ENCODE peak calls at places on chromosomes 11 and 22, in ten cellular contexts. T, Z, B, G, X, D, K, F, N and J are unnamed samples.

GRCh38 chr11:1234771-1235614 is 12.1 kb downstream of the MUC5B start:
- DNase-seq in T (no peak), Z (no peak), B (peak; percentile 49), G (peak; percentile 3), X (no peak), D (no peak), K (peak; percentile 67), F (no peak), N (no peak), J (no peak)

GRCh38 chr11:35427158-35427557 is 7.8 kb upstream of the SLC1A2 start:
- DNase-seq in T (no peak), Z (no peak), B (no peak), G (no peak), X (peak; percentile 66), D (no peak), K (no peak), F (peak; percentile 79), N (no peak), J (no peak)

GRCh38 chr22:36986242-36986821 is 32.9 kb downstream of the TST start:
- DNase-seq in T (no peak), Z (peak; percentile 43), B (peak; percentile 85), G (peak; percentile 25), X (no peak), D (no peak), K (no peak), F (peak; percentile 38), N (no peak), J (peak; percentile 31)

GRCh38 chr11:2780850-2781412 is 81.1 kb upstream of the KCNQ1OT1 start:
- DNase-seq in T (no peak), Z (no peak), B (peak; percentile 31), G (no peak), X (no peak), D (no peak), K (no peak), F (no peak), N (no peak), J (peak; percentile 0)

GRCh38 chr11:112949781-112950575 is 11.2 kb upstream of the NCAM1 start:
- DNase-seq in T (no peak), Z (no peak), B (no peak), G (no peak), X (no peak), D (no peak), K (no peak), F (no peak), N (no peak), J (no peak)

GRCh38 chr11:67495234-67496005 is 9.7 kb downstream of the PITPNM1 start:
- DNase-seq in T (no peak), Z (no peak), B (no peak), G (no peak), X (no peak), D (no peak), K (no peak), F (no peak), N (no peak), J (no peak)

GRCh38 chr11:112396092-112396491 is 135.4 kb upstream of the PLET1 start:
- DNase-seq in T (no peak), Z (no peak), B (no peak), G (no peak), X (no peak), D (no peak), K (no peak), F (no peak), N (no peak), J (no peak)

GRCh38 chr22:29002603-29003002 is 59.0 kb downstream of the C22orf31 start:
- DNase-seq in T (no peak), Z (no peak), B (no peak), G (no peak), X (no peak), D (no peak), K (no peak), F (no peak), N (no peak), J (no peak)

GRCh38 chr11:76680517-76681425 is 10.2 kb upstream of the LRRC32 start:
- DNase-seq in T (no peak), Z (peak; percentile 81), B (peak; percentile 95), G (peak; percentile 87), X (peak; percentile 45), D (peak; percentile 49), K (peak; percentile 85), F (peak; percentile 69), N (peak; percentile 79), J (peak; percentile 88)

GRCh38 chr22:19495562-19496323 is 16.0 kb downstream of the CDC45 start:
- DNase-seq in T (no peak), Z (no peak), B (no peak), G (peak; percentile 18), X (peak; percentile 15), D (no peak), K (no peak), F (peak; percentile 68), N (no peak), J (no peak)

GRCh38 chr11:22466809-22467208 is 128.6 kb downstream of the SLC17A6 start:
- DNase-seq in T (no peak), Z (no peak), B (no peak), G (no peak), X (peak; percentile 88), D (no peak), K (no peak), F (peak; percentile 1), N (no peak), J (no peak)

GRCh38 chr11:64864473-64865285 is 13.7 kb downstream of the EHD1 start:
- DNase-seq in T (no peak), Z (peak; percentile 79), B (no peak), G (no peak), X (peak; percentile 98), D (peak; percentile 36), K (peak; percentile 80), F (peak; percentile 98), N (peak; percentile 75), J (no peak)

GRCh38 chr22:41777749-41778395 is 22.6 kb upstream of the CCDC134 start:
- DNase-seq in T (no peak), Z (no peak), B (no peak), G (no peak), X (no peak), D (no peak), K (no peak), F (no peak), N (no peak), J (no peak)

GRCh38 chr11:37026326-37026725 is 428.3 kb upstream of the RAG2 start:
- DNase-seq in T (no peak), Z (no peak), B (no peak), G (no peak), X (no peak), D (no peak), K (no peak), F (no peak), N (no peak), J (no peak)

GRCh38 chr11:45324459-45324858 is 38.3 kb upstream of the SYT13 start:
- DNase-seq in T (no peak), Z (no peak), B (no peak), G (no peak), X (no peak), D (no peak), K (no peak), F (no peak), N (no peak), J (no peak)

GRCh38 chr11:113957016-113957415 is 17.9 kb upstream of the HTR3A start:
- DNase-seq in T (no peak), Z (no peak), B (no peak), G (no peak), X (no peak), D (no peak), K (no peak), F (no peak), N (no peak), J (no peak)

DNA sequence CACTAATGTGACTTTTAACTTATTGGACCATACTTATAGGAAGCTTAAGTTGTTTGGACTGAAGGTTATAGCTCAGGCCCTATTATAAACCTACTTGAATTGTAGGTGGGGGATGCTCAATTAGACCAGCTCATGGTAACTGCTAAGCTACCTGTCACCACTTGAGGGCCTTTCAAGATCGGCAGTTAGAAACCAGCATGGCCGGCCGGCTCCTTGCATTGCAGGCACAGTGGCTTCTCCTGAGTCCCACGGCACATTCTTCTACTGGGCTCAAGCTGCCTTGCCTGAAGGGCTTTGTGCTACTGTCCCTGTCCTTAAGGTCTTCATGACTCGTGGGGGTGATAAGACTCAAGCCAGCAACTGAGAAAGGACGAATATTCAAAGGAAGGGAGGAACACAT is 70.8 kb downstream of the TBC1D22A start:
- DNase-seq in T (no peak), Z (no peak), B (peak; percentile 87), G (peak; percentile 44), X (no peak), D (no peak), K (no peak), F (peak; percentile 23), N (no peak), J (no peak)
- TF ChIP-seq CTCF in T (no peak), Z (no peak), B (peak; percentile 77), G (no peak), X (peak; percentile 59), D (no peak), K (no peak), F (peak; percentile 28), N (no peak), J (peak; percentile 60)

DNA sequence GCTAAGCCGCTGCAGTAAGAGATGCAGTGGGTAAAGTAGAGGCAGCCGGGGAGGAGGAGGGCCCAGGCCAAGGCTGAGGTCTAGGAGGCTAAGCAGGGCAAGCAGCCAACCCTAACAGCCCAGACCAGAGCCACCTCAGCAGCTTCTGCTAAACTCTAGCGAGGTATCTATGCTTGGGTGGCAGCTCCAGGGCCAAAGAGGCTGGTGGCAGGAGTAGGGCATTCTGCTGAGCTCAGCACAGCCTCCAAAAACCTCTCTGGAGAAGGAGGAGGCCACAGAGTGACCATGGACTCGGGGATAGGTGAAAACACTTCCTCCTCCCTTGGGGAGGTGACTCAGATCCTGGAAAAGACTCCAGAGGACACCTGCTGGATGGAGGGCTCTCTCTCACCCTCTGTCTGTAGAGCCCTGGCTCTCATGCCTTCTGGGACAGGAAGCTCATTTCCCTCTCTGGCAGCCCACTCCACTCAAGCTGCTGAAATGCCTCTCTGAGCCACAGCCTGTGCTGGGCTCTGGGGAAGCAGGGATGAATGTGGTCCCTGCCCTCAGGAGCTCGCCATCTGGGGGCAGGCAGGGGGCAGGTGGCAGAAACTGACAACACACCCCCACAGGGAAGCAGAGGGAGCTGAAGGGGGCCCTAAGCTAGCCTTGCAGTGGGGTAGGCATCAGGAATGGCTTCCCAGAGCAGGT is 16.5 kb upstream of the TPBGL start:
- DNase-seq in T (no peak), Z (no peak), B (peak; percentile 65), G (no peak), X (no peak), D (no peak), K (no peak), F (no peak), N (no peak), J (no peak)
- TF ChIP-seq CTCF in T (no peak), Z (no peak), B (peak; percentile 51), G (no peak), X (no peak), D (no peak), K (no peak), F (no peak), N (no peak), J (no peak)

GRCh38 chr11:96389604-96390402 is at the start of the genes CCDC82 and JRKL:
- DNase-seq in T (peak; percentile 73), Z (peak; percentile 93), B (peak; percentile 100), G (peak; percentile 97), X (peak; percentile 85), D (peak; percentile 96), K (peak; percentile 99), F (peak; percentile 98), N (peak; percentile 98), J (peak; percentile 98)
- TF ChIP-seq CTCF in T (no peak), Z (no peak), B (no peak), G (no peak), X (peak; percentile 6), D (no peak), K (peak; percentile 34), F (no peak), N (no peak), J (no peak)

GRCh38 chr11:44261800-44262591 is 47.9 kb downstream of the ALX4 start:
- DNase-seq in T (no peak), Z (no peak), B (no peak), G (no peak), X (no peak), D (no peak), K (no peak), F (no peak), N (no peak), J (no peak)
- TF ChIP-seq CTCF in T (no peak), Z (no peak), B (no peak), G (no peak), X (no peak), D (no peak), K (no peak), F (no peak), N (no peak), J (no peak)